ENCODE peak calls at places on chromosomes 7 and 10, in nine cellular contexts. W is right lobe of liver, M is epithelial cell of proximal tubule, K is neural progenitor cell, G is A549, U is esophagus squamous epithelium, A is Panc1, Z is colonic mucosa, T is WTC11. B is an unnamed sample.

GRCh38 chr10:69807696-69808095 is 6.0 kb downstream of the COL13A1 start:
- DNase-seq in W (no peak), M (no peak), K (no peak), G (peak), U (no peak), A (no peak), Z (no peak), T (no peak), B (no peak)

GRCh38 chr10:92573091-92573797 is 649 bp downstream of the IDE start:
- DNase-seq in W (no peak), M (no peak), K (peak), G (peak), U (no peak), A (no peak), Z (peak), T (no peak), B (peak)

GRCh38 chr10:90592903-90593302 is 264.9 kb downstream of the HTR7 start:
- DNase-seq in W (no peak), M (no peak), K (peak), G (peak), U (no peak), A (peak), Z (no peak), T (peak), B (peak)

GRCh38 chr7:4500812-4501211 is 181.3 kb upstream of the FOXK1 start:
- DNase-seq in W (no peak), M (no peak), K (peak), G (no peak), U (no peak), A (no peak), Z (no peak), T (peak), B (no peak)

GRCh38 chr7:114910787-114911186 is 11.1 kb upstream of the MDFIC start:
- DNase-seq in W (no peak), M (no peak), K (no peak), G (no peak), U (no peak), A (no peak), Z (no peak), T (no peak), B (no peak)

GRCh38 chr7:92806496-92806895 is 29.9 kb downstream of the CDK6 start:
- DNase-seq in W (no peak), M (no peak), K (no peak), G (no peak), U (no peak), A (no peak), Z (no peak), T (no peak), B (no peak)

GRCh38 chr10:31148955-31149354 is 117.3 kb upstream of the ZNF438 start:
- DNase-seq in W (no peak), M (no peak), K (no peak), G (no peak), U (no peak), A (no peak), Z (no peak), T (no peak), B (no peak)

GRCh38 chr10:97024181-97025073 is 161.3 kb downstream of the SLIT1 start:
- DNase-seq in W (no peak), M (peak), K (no peak), G (peak), U (no peak), A (no peak), Z (no peak), T (no peak), B (no peak)

GRCh38 chr10:14184841-14185500 is 145.8 kb downstream of the FRMD4A start:
- DNase-seq in W (no peak), M (no peak), K (peak), G (no peak), U (no peak), A (no peak), Z (no peak), T (no peak), B (no peak)

GRCh38 chr10:63753807-63754206 is 232.6 kb downstream of the REEP3 start:
- DNase-seq in W (no peak), M (no peak), K (no peak), G (no peak), U (no peak), A (no peak), Z (no peak), T (no peak), B (no peak)

GRCh38 chr7:102992509-102992819 is 79.7 kb downstream of the LRRC17 start:
- DNase-seq in W (no peak), M (no peak), K (no peak), G (no peak), U (no peak), A (no peak), Z (no peak), T (no peak), B (no peak)

GRCh38 chr10:58651742-58652141 is 139.1 kb downstream of the BICC1 start:
- DNase-seq in W (no peak), M (no peak), K (no peak), G (no peak), U (no peak), A (no peak), Z (no peak), T (no peak), B (no peak)

GRCh38 chr10:127151981-127152699 is 44.3 kb downstream of the INSYN2A start:
- DNase-seq in W (peak), M (no peak), K (no peak), G (peak), U (no peak), A (no peak), Z (no peak), T (no peak), B (no peak)

GRCh38 chr7:64868469-64868868 is 34.6 kb upstream of the ZNF273 start:
- DNase-seq in W (no peak), M (no peak), K (no peak), G (no peak), U (no peak), A (no peak), Z (no peak), T (no peak), B (no peak)

GRCh38 chr7:104723001-104723400 is 291.0 kb upstream of the KMT2E start:
- DNase-seq in W (no peak), M (no peak), K (no peak), G (no peak), U (no peak), A (no peak), Z (no peak), T (no peak), B (no peak)

GRCh38 chr10:5254488-5254887 is 57.9 kb downstream of the AKR1C4 start:
- DNase-seq in W (no peak), M (no peak), K (no peak), G (no peak), U (no peak), A (no peak), Z (no peak), T (no peak), B (no peak)

GRCh38 chr10:101814466-101815041 is 3.7 kb downstream of the OGA start:
- DNase-seq in W (no peak), M (no peak), K (peak), G (no peak), U (no peak), A (no peak), Z (no peak), T (no peak), B (no peak)

GRCh38 chr7:106679153-106679931 is 18.4 kb upstream of the CCDC71L start:
- DNase-seq in W (no peak), M (peak), K (no peak), G (peak), U (no peak), A (no peak), Z (no peak), T (no peak), B (no peak)

GRCh38 chr7:112996472-112996871 is 90.2 kb downstream of the GPR85 start:
- DNase-seq in W (no peak), M (no peak), K (no peak), G (no peak), U (no peak), A (no peak), Z (no peak), T (no peak), B (no peak)

GRCh38 chr7:7719235-7719634 is 828 bp upstream of the RPA3 start:
- DNase-seq in W (no peak), M (peak), K (no peak), G (peak), U (no peak), A (peak), Z (peak), T (no peak), B (no peak)

GRCh38 chr10:49448924-49449323 is 53.0 kb upstream of the DRGX start:
- DNase-seq in W (no peak), M (no peak), K (no peak), G (no peak), U (no peak), A (no peak), Z (no peak), T (no peak), B (no peak)

GRCh38 chr10:29532256-29532878 is 102.4 kb downstream of the SVIL start:
- DNase-seq in W (no peak), M (no peak), K (no peak), G (no peak), U (no peak), A (no peak), Z (no peak), T (no peak), B (no peak)

GRCh38 chr10:121559321-121559720 is 38.9 kb downstream of the FGFR2 start:
- DNase-seq in W (no peak), M (no peak), K (peak), G (no peak), U (no peak), A (no peak), Z (no peak), T (no peak), B (no peak)

GRCh38 chr7:128738570-128739047 is 550 bp upstream of the CALU start:
- DNase-seq in W (no peak), M (no peak), K (no peak), G (no peak), U (no peak), A (no peak), Z (no peak), T (no peak), B (no peak)

GRCh38 chr10:97217299-97217698 is 31.5 kb upstream of the SLIT1 start:
- DNase-seq in W (no peak), M (no peak), K (no peak), G (no peak), U (no peak), A (no peak), Z (no peak), T (no peak), B (no peak)

GRCh38 chr7:146961617-146962016 is 845.0 kb downstream of the CNTNAP2 start:
- DNase-seq in W (no peak), M (peak), K (no peak), G (no peak), U (no peak), A (peak), Z (no peak), T (no peak), B (no peak)

GRCh38 chr7:68783671-68784070 is 814.6 kb upstream of the AUTS2 start:
- DNase-seq in W (no peak), M (no peak), K (no peak), G (peak), U (no peak), A (no peak), Z (no peak), T (no peak), B (no peak)

GRCh38 chr10:32023264-32023663 is 33.0 kb downstream of the KIF5B start:
- DNase-seq in W (no peak), M (no peak), K (no peak), G (no peak), U (no peak), A (no peak), Z (no peak), T (no peak), B (no peak)

GRCh38 chr10:110725809-110726641 is 81.9 kb downstream of the RBM20 start:
- DNase-seq in W (no peak), M (no peak), K (no peak), G (no peak), U (no peak), A (no peak), Z (no peak), T (no peak), B (peak)

GRCh38 chr7:5550831-5551230 is 127.2 kb upstream of the TNRC18 start:
- DNase-seq in W (no peak), M (no peak), K (no peak), G (no peak), U (no peak), A (no peak), Z (no peak), T (no peak), B (no peak)

GRCh38 chr10:86207226-86207625 is 159.4 kb downstream of the GRID1 start:
- DNase-seq in W (no peak), M (no peak), K (no peak), G (no peak), U (no peak), A (no peak), Z (no peak), T (peak), B (peak)

GRCh38 chr10:90204956-90205695 is 503.7 kb downstream of the KIF20B start:
- DNase-seq in W (no peak), M (no peak), K (no peak), G (no peak), U (no peak), A (no peak), Z (no peak), T (no peak), B (no peak)

GRCh38 chr10:113133497-113133896 is 183.4 kb downstream of the TCF7L2 start:
- DNase-seq in W (no peak), M (no peak), K (no peak), G (peak), U (no peak), A (no peak), Z (no peak), T (no peak), B (no peak)

GRCh38 chr10:10910634-10911033 is 107.0 kb upstream of the CELF2 start:
- DNase-seq in W (no peak), M (no peak), K (no peak), G (no peak), U (no peak), A (no peak), Z (no peak), T (no peak), B (no peak)

GRCh38 chr7:2120251-2120660 is 112.5 kb downstream of the MAD1L1 start:
- DNase-seq in W (no peak), M (no peak), K (no peak), G (no peak), U (no peak), A (no peak), Z (no peak), T (no peak), B (no peak)

GRCh38 chr10:16520900-16521299 is 779 bp downstream of the C1QL3 start:
- DNase-seq in W (no peak), M (no peak), K (peak), G (no peak), U (no peak), A (no peak), Z (no peak), T (peak), B (peak)

GRCh38 chr10:97810476-97810875 is 38.7 kb upstream of the SFRP5 start:
- DNase-seq in W (no peak), M (no peak), K (no peak), G (no peak), U (no peak), A (no peak), Z (no peak), T (no peak), B (no peak)

GRCh38 chr7:131103997-131104396 is 223.7 kb upstream of the MKLN1 start:
- DNase-seq in W (no peak), M (no peak), K (no peak), G (no peak), U (no peak), A (no peak), Z (no peak), T (no peak), B (no peak)

GRCh38 chr10:122060250-122060649 is 71.3 kb downstream of the TACC2 start:
- DNase-seq in W (no peak), M (no peak), K (no peak), G (no peak), U (no peak), A (no peak), Z (peak), T (no peak), B (no peak)

GRCh38 chr10:75014516-75015230 is 96.8 kb upstream of the SAMD8 start:
- DNase-seq in W (no peak), M (no peak), K (no peak), G (no peak), U (no peak), A (no peak), Z (no peak), T (no peak), B (no peak)

GRCh38 chr7:53904355-53904754 is 637.8 kb upstream of the VSTM2A start:
- DNase-seq in W (no peak), M (no peak), K (no peak), G (no peak), U (no peak), A (no peak), Z (no peak), T (peak), B (no peak)

DNA sequence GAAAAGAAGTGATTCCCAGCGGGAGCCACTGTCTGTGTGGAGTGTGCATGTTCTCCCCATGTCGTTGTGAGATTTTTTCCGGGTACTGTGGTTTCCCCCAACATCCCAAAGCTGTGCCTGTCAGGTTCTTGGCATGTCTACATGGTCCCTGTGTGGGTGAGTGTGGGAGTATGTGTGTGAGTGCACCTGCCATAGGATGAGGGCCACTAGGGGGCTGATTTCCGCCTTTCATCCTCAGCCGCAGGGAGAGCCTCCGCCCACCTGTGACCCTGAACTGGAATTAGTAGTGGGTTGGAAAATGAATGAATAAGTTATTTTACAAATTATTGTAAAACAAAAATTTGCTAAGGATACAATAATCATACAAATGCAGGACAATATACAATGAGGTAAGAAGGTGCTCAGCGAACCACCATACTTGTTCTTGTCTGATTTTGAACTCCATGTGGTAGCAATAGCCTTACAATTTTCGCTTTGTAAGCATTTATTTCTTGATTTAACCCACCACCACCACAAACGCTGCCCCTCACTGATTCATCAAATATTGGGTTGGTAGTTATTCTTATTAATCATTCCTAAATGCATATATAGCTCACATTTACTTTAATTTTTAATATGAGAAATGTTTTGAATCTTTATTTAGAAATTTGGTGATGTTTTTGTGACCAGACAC is 641.2 kb upstream of the VSTM2A start:
- DNase-seq in W (no peak), M (no peak), K (no peak), G (no peak), U (no peak), A (no peak), Z (no peak), T (no peak), B (no peak)
- TF ChIP-seq CTCF in W (no peak), M (peak), K (no peak), G (no peak), U (no peak), A (no peak), Z (no peak), T (no peak), B (no peak)

DNA sequence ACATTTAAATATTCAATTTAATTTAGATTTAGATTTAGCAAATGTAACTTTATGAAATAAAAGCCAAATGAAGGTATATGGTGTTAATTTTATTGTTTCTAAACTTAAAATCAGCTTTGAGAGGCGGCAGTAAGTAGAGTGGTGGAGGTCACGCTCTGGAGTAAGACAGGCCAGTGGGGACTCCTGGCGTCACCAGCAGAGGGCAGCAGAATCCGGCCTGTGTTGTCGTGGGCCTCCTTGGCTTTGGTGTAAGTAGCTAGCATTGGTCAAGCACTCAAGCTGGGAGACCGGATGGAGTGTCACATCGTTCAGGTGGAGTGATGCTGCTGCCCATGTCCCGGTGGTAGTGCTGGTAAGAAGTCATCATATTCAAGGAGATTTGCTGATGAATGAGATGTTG is 98.7 kb upstream of the DNAJB6 start:
- DNase-seq in W (no peak), M (no peak), K (no peak), G (peak), U (no peak), A (no peak), Z (peak), T (peak), B (no peak)
- TF ChIP-seq CTCF in W (no peak), M (peak), K (peak), G (peak), U (no peak), A (peak), Z (no peak), T (peak), B (no peak)

DNA sequence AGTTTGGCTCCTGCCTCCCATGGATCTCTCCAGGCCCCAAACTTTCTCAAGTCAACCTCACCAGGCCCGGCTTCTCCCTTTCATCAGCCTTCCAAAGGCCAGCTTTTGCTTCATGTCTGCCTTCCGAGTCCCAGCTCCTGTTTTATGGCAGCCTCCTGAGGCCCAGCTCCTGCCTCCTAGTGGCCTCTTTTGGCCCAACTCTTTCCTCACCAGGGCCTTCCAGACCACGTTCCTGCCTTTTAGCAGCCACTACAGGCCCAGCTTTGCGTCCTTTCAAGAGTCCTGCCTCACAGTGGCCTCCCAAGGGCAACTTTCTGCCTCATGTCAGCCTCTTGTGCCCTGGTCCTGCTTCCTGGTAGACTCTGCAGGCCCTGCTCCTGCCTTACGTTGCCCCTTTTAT is 15.3 kb upstream of the TMEM248 start:
- DNase-seq in W (no peak), M (no peak), K (no peak), G (no peak), U (no peak), A (no peak), Z (no peak), T (peak), B (no peak)
- TF ChIP-seq CTCF in W (no peak), M (peak), K (peak), G (no peak), U (no peak), A (peak), Z (no peak), T (peak), B (no peak)

GRCh38 chr7:20173828-20174227 is 43.4 kb downstream of the MACC1 start:
- DNase-seq in W (no peak), M (no peak), K (no peak), G (no peak), U (no peak), A (no peak), Z (no peak), T (no peak), B (no peak)

GRCh38 chr7:20170626-20171025 is 46.6 kb downstream of the MACC1 start:
- DNase-seq in W (no peak), M (no peak), K (no peak), G (no peak), U (no peak), A (no peak), Z (no peak), T (no peak), B (no peak)

GRCh38 chr7:20176552-20177242 is 40.5 kb downstream of the MACC1 start:
- DNase-seq in W (no peak), M (no peak), K (no peak), G (no peak), U (no peak), A (no peak), Z (no peak), T (no peak), B (no peak)

GRCh38 chr7:20172736-20173334 is 44.3 kb downstream of the MACC1 start:
- DNase-seq in W (no peak), M (peak), K (peak), G (peak), U (no peak), A (peak), Z (peak), T (peak), B (peak)
- TF ChIP-seq CTCF in W (peak), M (peak), K (peak), G (peak), U (peak), A (peak), Z (no peak), T (peak), B (peak)